ENCODE peak calls at places on chromosome 3, in seven cellular contexts. Z, M, O, C, Q, U and W are unnamed samples.

GRCh38 chr3:31877559-31877958 is 103.5 kb downstream of the OSBPL10 start:
- DNase-seq in Z (no peak), M (no peak), O (no peak), C (no peak), Q (no peak), U (no peak), W (no peak)

GRCh38 chr3:162760789-162761188 is 1264.2 kb downstream of the OTOL1 start:
- DNase-seq in Z (no peak), M (no peak), O (no peak), C (no peak), Q (no peak), U (no peak), W (no peak)

GRCh38 chr3:55597638-55598037 is 110.5 kb upstream of the WNT5A start:
- DNase-seq in Z (no peak), M (no peak), O (no peak), C (no peak), Q (no peak), U (no peak), W (no peak)

GRCh38 chr3:50164056-50164455 is 8.9 kb downstream of the SEMA3F start:
- DNase-seq in Z (no peak), M (peak; percentile 85), O (peak; percentile 56), C (no peak), Q (no peak), U (peak; percentile 82), W (no peak)

GRCh38 chr3:52568066-52568465 is 31.7 kb downstream of the UQCC5 start:
- DNase-seq in Z (no peak), M (no peak), O (no peak), C (no peak), Q (no peak), U (no peak), W (no peak)

GRCh38 chr3:47409284-47409683 is 28.5 kb downstream of the PTPN23 start:
- DNase-seq in Z (no peak), M (no peak), O (no peak), C (no peak), Q (no peak), U (no peak), W (no peak)

GRCh38 chr3:52798978-52799476 is 4.4 kb downstream of the ITIH3 start:
- DNase-seq in Z (peak; percentile 25), M (no peak), O (no peak), C (no peak), Q (peak; percentile 72), U (no peak), W (peak; percentile 64)

GRCh38 chr3:115217292-115217677 is 70.2 kb upstream of the ZBTB20 start:
- DNase-seq in Z (no peak), M (no peak), O (no peak), C (no peak), Q (no peak), U (no peak), W (no peak)

GRCh38 chr3:141052570-141053069 is 1.5 kb downstream of the SPSB4 start:
- DNase-seq in Z (no peak), M (no peak), O (no peak), C (no peak), Q (no peak), U (no peak), W (no peak)

GRCh38 chr3:36476274-36476942 is 96.1 kb downstream of the STAC start:
- DNase-seq in Z (no peak), M (no peak), O (no peak), C (no peak), Q (no peak), U (no peak), W (no peak)

GRCh38 chr3:51684971-51685751 is 14.1 kb downstream of the TEX264 start:
- DNase-seq in Z (no peak), M (no peak), O (no peak), C (no peak), Q (no peak), U (no peak), W (peak; percentile 20)

GRCh38 chr3:39166932-39167532 is 13.6 kb upstream of the CSRNP1 start:
- DNase-seq in Z (no peak), M (peak; percentile 91), O (peak; percentile 70), C (no peak), Q (no peak), U (peak; percentile 63), W (no peak)